ENCODE peak calls at places on chromosome 22, in four cellular contexts. S is ovary, U is GM23338, Z is right lobe of liver. W is an unnamed sample. For H3K27me3, the result is how much of the 10 kb centered on the place peaks cover.

GRCh38 chr22:50027639-50028537 is 15.3 kb upstream of the IL17REL start:
- DNase-seq in S (peak), U (no peak), Z (peak), W (peak)

GRCh38 chr22:28978158-28978557 is 83.5 kb downstream of the C22orf31 start:
- DNase-seq in S (no peak), U (no peak), Z (no peak), W (no peak)

GRCh38 chr22:41913040-41913719 is 1.7 kb downstream of the SHISA8 start:
- DNase-seq in S (no peak), U (no peak), Z (no peak), W (no peak)

GRCh38 chr22:45521178-45521577 is 18.5 kb downstream of the FBLN1 start:
- DNase-seq in S (no peak), U (no peak), Z (no peak), W (no peak)

GRCh38 chr22:17407643-17408042 is 38.4 kb downstream of the CECR2 start:
- DNase-seq in S (no peak), U (no peak), Z (peak), W (no peak)

GRCh38 chr22:31651667-31652066 is 10.3 kb downstream of the PISD start:
- DNase-seq in S (no peak), U (no peak), Z (no peak), W (no peak)

GRCh38 chr22:33539902-33540751 is 380.1 kb downstream of the LARGE1 start:
- DNase-seq in S (peak), U (no peak), Z (peak), W (no peak)

GRCh38 chr22:34878996-34879395 is 187.0 kb upstream of the ISX start:
- DNase-seq in S (no peak), U (no peak), Z (no peak), W (no peak)

GRCh38 chr22:39999144-39999757 is 4.5 kb downstream of the FAM83F start:
- DNase-seq in S (no peak), U (no peak), Z (peak), W (no peak)

GRCh38 chr22:43225609-43226008 is 38.7 kb upstream of the TTLL12 start:
- DNase-seq in S (no peak), U (no peak), Z (no peak), W (no peak)

GRCh38 chr22:23532756-23533155 is 47.3 kb downstream of the IGLL1 start:
- DNase-seq in S (peak), U (no peak), Z (no peak), W (peak)

GRCh38 chr22:31344369-31345330 is 1.5 kb downstream of the PATZ1 start:
- DNase-seq in S (peak), U (peak), Z (peak), W (peak)

GRCh38 chr22:39426380-39427043 is 26.9 kb downstream of the TAB1 start:
- DNase-seq in S (no peak), U (no peak), Z (no peak), W (no peak)

GRCh38 chr22:19884161-19884953 is 29.7 kb upstream of the GNB1L start:
- DNase-seq in S (peak), U (no peak), Z (no peak), W (peak)

GRCh38 chr22:24536089-24536488 is 18.8 kb downstream of the GUCD1 start:
- DNase-seq in S (no peak), U (no peak), Z (no peak), W (no peak)

GRCh38 chr22:48407256-48407955 is 1420.3 kb downstream of the BRD1 start:
- DNase-seq in S (no peak), U (no peak), Z (peak), W (no peak)

GRCh38 chr22:33519140-33519973 is 400.9 kb downstream of the LARGE1 start:
- DNase-seq in S (peak), U (peak), Z (no peak), W (peak)

GRCh38 chr22:50524664-50525103 is 714 bp downstream of the SCO2 start:
- DNase-seq in S (no peak), U (no peak), Z (no peak), W (peak)

GRCh38 chr22:33674357-33674756 is 245.9 kb downstream of the LARGE1 start:
- DNase-seq in S (no peak), U (no peak), Z (no peak), W (no peak)

GRCh38 chr22:28562324-28562723 is 117.3 kb downstream of the TTC28 start:
- DNase-seq in S (no peak), U (no peak), Z (no peak), W (no peak)

GRCh38 chr22:44440224-44441160 is 57.5 kb downstream of the RTL6 start:
- DNase-seq in S (no peak), U (no peak), Z (peak), W (peak)

GRCh38 chr22:21055564-21055834 is 9.8 kb downstream of the LRRC74B start:
- DNase-seq in S (no peak), U (no peak), Z (no peak), W (no peak)

GRCh38 chr22:20781272-20781990 is 7.5 kb downstream of the SERPIND1 start:
- DNase-seq in S (no peak), U (no peak), Z (no peak), W (no peak)

GRCh38 chr22:43013355-43014061 is 1.4 kb downstream of the PACSIN2 start:
- DNase-seq in S (no peak), U (no peak), Z (no peak), W (no peak)

GRCh38 chr22:45441158-45441557 is 27.7 kb downstream of the RIBC2 start:
- DNase-seq in S (peak), U (peak), Z (peak), W (peak)

GRCh38 chr22:43293259-43293658 is 49.9 kb downstream of the SCUBE1 start:
- DNase-seq in S (no peak), U (no peak), Z (no peak), W (no peak)

GRCh38 chr22:23688571-23688970 is 2.2 kb upstream of the RGL4 start:
- DNase-seq in S (no peak), U (no peak), Z (no peak), W (no peak)

GRCh38 chr22:22576244-22576988 is 17.4 kb upstream of the PRAME start:
- DNase-seq in S (peak), U (peak), Z (peak), W (peak)

GRCh38 chr22:16961477-16962186 is 46.4 kb downstream of the GAB4 start:
- DNase-seq in S (no peak), U (no peak), Z (no peak), W (no peak)

GRCh38 chr22:47065756-47066615 is 303.5 kb downstream of the TBC1D22A start:
- DNase-seq in S (peak), U (no peak), Z (peak), W (peak)
- H3K27me3 ChIP-seq in S (under half), U (under half), Z (under half), W (under half)

DNA sequence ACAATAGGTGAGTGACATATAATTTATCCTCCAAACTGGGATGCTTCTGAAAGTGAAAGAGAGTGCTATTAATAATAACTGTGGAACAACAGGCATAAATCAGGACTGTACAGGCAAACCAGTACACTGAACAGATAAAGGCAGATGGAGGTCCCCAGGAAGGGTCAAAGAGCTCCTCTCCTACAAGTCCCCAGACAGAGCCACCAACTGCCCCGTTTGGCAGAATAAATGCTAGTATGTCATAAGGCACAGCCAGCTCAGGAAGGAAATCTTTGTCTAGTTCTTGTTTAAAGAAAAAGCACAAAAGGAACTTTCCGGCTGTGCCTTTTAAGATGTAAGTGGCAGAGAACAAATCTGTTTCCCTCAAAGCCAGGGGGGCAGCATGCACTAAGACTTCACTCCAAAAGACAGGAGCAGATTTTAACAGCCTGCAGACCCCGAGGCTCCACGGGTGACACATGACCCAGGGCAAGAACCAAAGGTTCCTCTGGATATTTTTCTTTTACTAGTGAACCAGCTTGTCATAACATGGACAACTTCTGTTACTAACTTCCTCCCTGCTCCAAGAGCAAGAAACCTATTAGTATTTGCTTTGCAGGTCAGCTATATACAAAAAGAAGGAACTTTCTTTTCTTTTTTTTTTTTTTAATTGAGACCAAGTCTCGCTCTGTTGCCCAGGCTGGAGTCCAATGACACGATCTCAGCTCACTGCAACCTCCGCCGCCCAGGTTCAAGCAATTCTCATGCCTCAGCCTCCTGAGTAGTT is 50.2 kb downstream of the MYH9 start:
- DNase-seq in S (no peak), U (no peak), Z (no peak), W (no peak)
- H3K4me3 ChIP-seq in S (no peak), U (no peak), Z (no peak), W (no peak)

DNA sequence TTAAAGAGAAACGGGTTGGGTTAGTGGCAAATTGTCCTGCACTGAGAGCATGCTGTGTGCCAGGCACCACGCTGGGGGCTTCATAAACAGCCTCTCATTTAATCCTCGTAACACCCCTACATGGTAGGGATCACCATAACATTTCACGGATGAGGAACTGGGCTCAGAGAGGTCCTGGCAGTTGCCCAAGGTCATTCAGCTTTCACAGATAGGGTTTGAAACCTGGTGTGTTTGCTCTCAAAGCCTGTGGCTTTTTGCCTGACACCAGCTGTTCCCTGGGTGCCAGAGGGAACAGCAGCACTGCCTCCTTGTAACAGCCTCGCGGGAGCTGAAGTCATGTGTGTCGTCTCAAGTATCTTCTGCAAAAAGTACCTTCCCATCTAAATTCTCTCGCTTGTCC is 423.7 kb downstream of the MN1 start:
- DNase-seq in S (peak), U (no peak), Z (peak), W (no peak)
- H3K27me3 ChIP-seq in S (under half), U (under half), Z (under half), W (under half)

GRCh38 chr22:37633693-37634504 is 5.6 kb upstream of the SH3BP1 start:
- DNase-seq in S (peak), U (peak), Z (peak), W (peak)

GRCh38 chr22:37631448-37632173 is 7.9 kb upstream of the SH3BP1 start:
- DNase-seq in S (no peak), U (no peak), Z (no peak), W (peak)

GRCh38 chr22:37634505-37635002 is 4.9 kb upstream of the SH3BP1 start:
- DNase-seq in S (no peak), U (peak), Z (no peak), W (peak)

GRCh38 chr22:37632174-37633081 is 7.0 kb upstream of the SH3BP1 start:
- DNase-seq in S (no peak), U (no peak), Z (peak), W (peak)

DNA sequence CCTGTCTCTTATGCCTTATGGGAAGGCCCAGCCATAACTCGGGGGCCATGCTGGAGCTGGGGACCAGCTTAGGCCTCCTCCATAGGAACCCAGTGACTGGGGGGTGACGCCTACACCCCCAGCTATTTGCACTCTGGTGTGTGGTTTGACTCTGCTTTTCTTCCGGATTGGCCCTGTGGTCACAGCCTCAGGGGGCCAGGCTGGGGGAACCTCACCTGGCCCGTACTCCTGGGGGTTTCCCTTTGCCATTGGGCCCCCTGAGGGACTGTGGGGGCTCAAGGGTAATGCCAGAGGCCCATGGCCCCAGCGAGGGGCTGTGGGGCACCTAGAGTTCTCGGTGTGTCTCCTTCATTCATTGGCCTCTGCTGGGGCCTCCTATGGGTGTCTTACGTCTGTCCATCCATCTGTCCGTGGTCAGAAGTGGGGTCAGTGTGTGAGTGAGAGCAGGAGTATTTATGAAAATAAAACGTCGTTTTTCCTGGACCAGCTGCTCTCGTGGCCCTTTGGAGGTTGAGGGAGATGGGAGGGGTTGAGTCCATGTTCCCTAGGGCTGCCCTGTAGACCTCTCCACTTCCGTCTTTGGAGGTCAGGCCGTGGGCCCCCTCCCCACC is 6.3 kb upstream of the SH3BP1 start:
- DNase-seq in S (no peak), U (no peak), Z (no peak), W (no peak)
- H3K4me3 ChIP-seq in S (no peak), U (peak), Z (no peak), W (no peak)